ENCODE peak calls at places on chromosome 20, in six cellular contexts. O is brain microvascular endothelial cell, X is fibroblast of pulmonary artery, W is A549, B is endothelial cell, D is kidney. P is an unnamed sample.

GRCh38 chr20:20888273-20888656 is 175.8 kb upstream of the RALGAPA2 start:
- DNase-seq in O (no peak), X (no peak), W (no peak), B (no peak), D (no peak), P (no peak)

GRCh38 chr20:40111282-40111681 is 577.8 kb downstream of the MAFB start:
- DNase-seq in O (no peak), X (no peak), W (no peak), B (no peak), D (no peak), P (no peak)

GRCh38 chr20:48294196-48294595 is 508.9 kb upstream of the SULF2 start:
- DNase-seq in O (peak; percentile 38), X (peak; percentile 83), W (no peak), B (no peak), D (no peak), P (no peak)

GRCh38 chr20:21166801-21167200 is 40.9 kb downstream of the KIZ start:
- DNase-seq in O (no peak), X (no peak), W (no peak), B (no peak), D (no peak), P (no peak)

GRCh38 chr20:36063916-36064660 is 90.5 kb upstream of the EPB41L1 start:
- DNase-seq in O (no peak), X (no peak), W (no peak), B (no peak), D (no peak), P (no peak)

GRCh38 chr20:50320910-50321796 is 130.5 kb downstream of the CEBPB start:
- DNase-seq in O (peak; percentile 92), X (peak; percentile 92), W (peak; percentile 89), B (peak; percentile 39), D (peak; percentile 97), P (peak; percentile 93)

GRCh38 chr20:61605862-61606557 is 353.9 kb downstream of the CDH4 start:
- DNase-seq in O (no peak), X (no peak), W (no peak), B (no peak), D (peak; percentile 70), P (no peak)

GRCh38 chr20:37315293-37316110 is 26.0 kb downstream of the MANBAL start:
- DNase-seq in O (peak; percentile 88), X (peak; percentile 76), W (no peak), B (no peak), D (peak; percentile 93), P (no peak)

GRCh38 chr20:4413314-4414045 is 308.2 kb upstream of the PRND start:
- DNase-seq in O (no peak), X (no peak), W (no peak), B (no peak), D (no peak), P (no peak)

GRCh38 chr20:59866338-59866737 is 67.1 kb downstream of the SYCP2 start:
- DNase-seq in O (no peak), X (no peak), W (no peak), B (no peak), D (no peak), P (no peak)

GRCh38 chr20:3777726-3778629 is 3.3 kb downstream of the SPEF1 start:
- DNase-seq in O (peak; percentile 11), X (peak; percentile 50), W (peak; percentile 66), B (peak; percentile 35), D (peak; percentile 88), P (peak; percentile 84)

GRCh38 chr20:45097485-45098095 is 3.3 kb downstream of the KCNS1 start:
- DNase-seq in O (no peak), X (peak; percentile 63), W (peak; percentile 32), B (peak; percentile 25), D (no peak), P (peak; percentile 72)

GRCh38 chr20:48012401-48012974 is 227.2 kb upstream of the SULF2 start:
- DNase-seq in O (peak; percentile 85), X (peak; percentile 94), W (peak; percentile 21), B (no peak), D (no peak), P (no peak)

GRCh38 chr20:32986331-32986966 is 17.8 kb downstream of the SUN5 start:
- DNase-seq in O (no peak), X (no peak), W (no peak), B (no peak), D (no peak), P (no peak)

GRCh38 chr20:36162272-36162966 is 7.9 kb downstream of the EPB41L1 start:
- DNase-seq in O (no peak), X (peak; percentile 25), W (no peak), B (no peak), D (peak; percentile 59), P (no peak)

DNA sequence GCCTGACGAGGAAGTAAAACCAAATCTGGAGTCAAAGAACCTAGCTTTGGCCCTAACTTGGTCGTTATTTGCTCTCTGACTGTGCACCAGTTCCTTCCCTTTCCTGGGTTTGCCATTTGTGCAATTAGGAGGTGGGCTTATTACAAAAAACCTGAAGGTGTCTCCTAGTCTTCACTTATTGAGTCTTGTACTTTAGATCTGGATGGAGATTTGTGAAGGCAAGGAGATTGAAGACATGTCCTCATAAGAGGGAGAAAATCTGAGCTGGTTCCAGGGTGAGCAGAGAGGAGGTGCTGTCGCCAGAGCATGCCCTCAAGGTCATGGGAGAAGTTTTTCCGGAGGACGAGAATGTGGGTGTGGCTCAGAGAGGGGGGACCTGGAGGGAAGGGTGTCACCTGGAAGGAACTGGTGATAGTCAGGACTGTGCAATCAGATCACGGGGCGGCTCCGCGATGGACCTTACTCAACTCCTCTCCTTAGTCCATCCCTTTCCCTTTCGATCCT is 703 bp upstream of the ACSS2 start:
- DNase-seq in O (no peak), X (no peak), W (no peak), B (no peak), D (no peak), P (no peak)
- TF ChIP-seq CTCF in O (peak; percentile 42), X (peak; percentile 36), W (peak; percentile 12), B (no peak), D (peak; percentile 14), P (peak; percentile 20)

DNA sequence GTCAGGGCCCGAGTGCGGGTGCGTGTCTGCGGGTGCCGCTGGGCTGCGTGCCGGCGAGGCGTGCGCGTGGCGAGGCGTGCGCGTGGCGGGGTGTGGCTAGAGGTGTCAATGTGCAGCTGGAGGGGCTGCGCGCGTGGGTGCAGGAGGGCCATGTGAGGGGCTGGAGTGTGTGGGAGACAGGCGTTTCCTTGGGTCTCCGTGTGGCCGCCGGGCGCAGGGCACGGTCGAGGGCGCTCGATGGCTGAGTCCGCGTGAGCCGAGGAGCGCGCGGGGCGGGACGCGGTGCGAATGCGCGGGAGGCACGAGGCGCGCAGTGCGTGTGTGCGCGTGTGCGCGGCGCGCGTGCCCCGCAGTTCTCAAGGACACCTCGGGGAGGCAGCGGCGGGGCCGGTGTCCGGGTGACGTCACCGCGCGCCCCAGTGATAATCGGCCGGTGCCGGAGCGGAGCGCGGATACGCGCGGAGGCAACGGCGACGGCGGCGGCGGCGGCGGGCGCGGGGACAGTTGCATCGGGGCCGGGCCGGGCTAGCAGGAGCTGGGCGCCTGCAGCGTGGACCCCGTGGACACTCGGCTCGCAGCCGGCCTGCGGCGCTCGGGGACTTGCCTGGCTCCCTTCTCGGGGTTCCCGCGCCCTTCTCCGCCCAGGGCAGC is 38.7 kb downstream of the YTHDF1 start:
- DNase-seq in O (no peak), X (no peak), W (peak; percentile 66), B (no peak), D (peak; percentile 57), P (no peak)
- TF ChIP-seq CTCF in O (no peak), X (no peak), W (no peak), B (peak; percentile 16), D (no peak), P (no peak)

GRCh38 chr20:25469558-25469957 is 62.1 kb downstream of the GINS1 start:
- DNase-seq in O (no peak), X (no peak), W (no peak), B (no peak), D (peak; percentile 59), P (no peak)

GRCh38 chr20:25467441-25467840 is 60.0 kb downstream of the GINS1 start:
- DNase-seq in O (no peak), X (no peak), W (no peak), B (no peak), D (no peak), P (no peak)

GRCh38 chr20:25468126-25469075 is 60.9 kb downstream of the GINS1 start:
- DNase-seq in O (no peak), X (no peak), W (no peak), B (no peak), D (peak; percentile 48), P (no peak)

GRCh38 chr20:25471020-25471419 is 63.5 kb downstream of the GINS1 start:
- DNase-seq in O (no peak), X (no peak), W (no peak), B (no peak), D (peak; percentile 32), P (no peak)

DNA sequence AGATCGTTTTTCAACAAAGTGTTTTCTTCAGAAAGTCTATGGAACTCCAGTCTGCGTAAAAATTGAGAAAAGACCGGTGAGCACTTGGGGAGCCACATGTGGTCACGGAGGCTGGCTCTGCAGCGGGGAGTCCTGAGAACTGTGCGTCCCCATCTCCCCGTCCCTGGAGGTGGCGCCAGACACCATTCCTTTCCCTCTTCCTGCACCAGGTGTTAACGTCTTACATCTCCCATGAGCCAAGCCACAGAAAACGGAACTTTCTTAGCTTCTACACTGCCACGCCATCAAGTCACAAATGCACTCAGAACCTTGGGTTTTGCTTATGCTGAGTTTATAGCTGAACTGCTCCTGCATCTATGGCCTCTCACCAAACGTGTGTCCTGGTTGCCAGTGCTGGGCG is 62.6 kb downstream of the GINS1 start:
- DNase-seq in O (peak; percentile 19), X (peak; percentile 38), W (peak; percentile 60), B (peak; percentile 51), D (peak; percentile 52), P (no peak)
- TF ChIP-seq CTCF in O (peak; percentile 70), X (peak; percentile 41), W (peak; percentile 45), B (no peak), D (no peak), P (no peak)

DNA sequence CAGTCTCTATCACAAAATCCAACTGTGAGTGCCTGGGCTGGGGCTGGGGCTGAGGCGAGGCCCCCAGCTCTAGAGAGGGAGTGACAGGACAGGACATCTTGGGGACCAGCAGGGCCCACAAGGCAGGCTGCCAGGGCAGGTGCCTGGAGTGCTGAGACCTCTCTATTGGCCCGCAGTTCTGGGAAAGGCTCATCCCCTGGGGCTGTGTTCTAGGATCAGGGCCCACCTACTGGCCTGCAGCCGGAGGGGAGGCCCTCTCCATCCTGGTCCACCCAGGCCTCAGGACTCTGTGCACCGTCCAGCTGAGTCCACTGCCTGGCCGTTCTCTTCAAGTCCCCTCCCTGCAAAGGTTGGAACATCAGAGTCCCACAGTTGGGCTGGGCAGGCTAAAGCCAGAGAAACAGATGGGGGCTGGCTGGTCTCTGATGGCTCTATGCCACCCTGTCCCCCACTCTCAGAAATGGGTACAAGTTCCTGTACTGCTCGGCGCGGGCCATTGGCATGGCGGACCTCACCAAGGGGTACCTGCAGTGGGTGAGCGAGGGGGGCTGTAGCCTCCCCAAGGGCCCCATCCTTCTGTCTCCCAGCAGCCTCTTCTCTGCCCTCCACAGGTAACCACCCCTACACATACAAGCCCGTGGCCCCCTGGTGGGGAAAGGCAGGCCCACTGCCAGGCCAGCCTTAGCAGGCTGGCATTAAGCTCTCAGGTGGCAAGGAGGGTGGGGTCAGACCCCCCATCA is 9.0 kb downstream of the EMILIN3 start:
- DNase-seq in O (no peak), X (no peak), W (no peak), B (no peak), D (peak; percentile 57), P (no peak)
- TF ChIP-seq CTCF in O (peak; percentile 23), X (no peak), W (no peak), B (peak; percentile 18), D (no peak), P (no peak)

P was measured in lower lobe of right lung.